ENCODE peak calls at places on chromosomes 11 and 22, in four cellular contexts. W is suprapubic skin, G is HCT116, A is K562. L is an unnamed sample.

GRCh38 chr11:102957953-102958352 is 2.4 kb upstream of the MMP13 start:
- DNase-seq in W (no peak), G (no peak), A (no peak), L (no peak)

GRCh38 chr11:108278546-108278945 is 55.7 kb downstream of the ATM start:
- DNase-seq in W (no peak), G (no peak), A (no peak), L (no peak)

GRCh38 chr22:30591191-30591587 is 521 bp downstream of the PES1 start:
- DNase-seq in W (no peak), G (no peak), A (no peak), L (no peak)

GRCh38 chr11:106398396-106399074 is 321.1 kb downstream of the AASDHPPT start:
- DNase-seq in W (no peak), G (no peak), A (no peak), L (no peak)

GRCh38 chr11:32420937-32421532 is 14.3 kb downstream of the WT1 start:
- DNase-seq in W (no peak), G (no peak), A (peak), L (no peak)

GRCh38 chr11:65493367-65494176 is 5.3 kb upstream of the MALAT1 start:
- DNase-seq in W (peak), G (peak), A (peak), L (no peak)

GRCh38 chr11:63914896-63915681 is 1.9 kb downstream of the RCOR2 start:
- DNase-seq in W (no peak), G (no peak), A (no peak), L (no peak)

GRCh38 chr11:110027627-110028371 is 65.4 kb upstream of the ZC3H12C start:
- DNase-seq in W (no peak), G (no peak), A (no peak), L (no peak)

GRCh38 chr11:112961751-112962747 is 829 bp downstream of the NCAM1 start:
- DNase-seq in W (peak), G (no peak), A (no peak), L (no peak)

GRCh38 chr11:79406376-79406775 is 34.5 kb downstream of the TENM4 start:
- DNase-seq in W (no peak), G (no peak), A (no peak), L (no peak)

GRCh38 chr11:71227058-71227659 is 25.2 kb downstream of the SHANK2 start:
- DNase-seq in W (no peak), G (no peak), A (no peak), L (no peak)

GRCh38 chr22:44583076-44583760 is 85.2 kb upstream of the RTL6 start:
- DNase-seq in W (peak), G (no peak), A (no peak), L (no peak)

GRCh38 chr11:76166314-76166713 is 40.0 kb downstream of the WNT11 start:
- DNase-seq in W (no peak), G (no peak), A (no peak), L (no peak)

GRCh38 chr11:47616726-47617416 is 22.7 kb upstream of the C1QTNF4 start:
- DNase-seq in W (peak), G (peak), A (peak), L (no peak)

GRCh38 chr11:17764446-17765218 is 30.1 kb downstream of the KCNC1 start:
- DNase-seq in W (no peak), G (no peak), A (no peak), L (no peak)

GRCh38 chr11:75858613-75859012 is 43.6 kb downstream of the UVRAG start:
- DNase-seq in W (no peak), G (no peak), A (no peak), L (no peak)

GRCh38 chr11:23123766-23124165 is 263.5 kb upstream of the CCDC179 start:
- DNase-seq in W (no peak), G (no peak), A (no peak), L (no peak)

GRCh38 chr11:129795089-129795488 is 20.6 kb upstream of the TMEM45B start:
- DNase-seq in W (no peak), G (no peak), A (no peak), L (no peak)

GRCh38 chr11:93169950-93170561 is 27.7 kb downstream of the SLC36A4 start:
- DNase-seq in W (no peak), G (peak), A (peak), L (no peak)

GRCh38 chr22:30182365-30182764 is 64.2 kb downstream of the LIF start:
- DNase-seq in W (no peak), G (no peak), A (peak), L (no peak)

GRCh38 chr11:8080674-8081590 is at the start of gene TUB:
- DNase-seq in W (no peak), G (no peak), A (no peak), L (no peak)

GRCh38 chr11:8081591-8082021 is 595 bp downstream of the TUB start:
- DNase-seq in W (no peak), G (no peak), A (no peak), L (no peak)

GRCh38 chr11:8079111-8079675 is 1.8 kb upstream of the TUB start:
- DNase-seq in W (no peak), G (no peak), A (no peak), L (no peak)

GRCh38 chr11:8082391-8083087 is 1.5 kb downstream of the TUB start:
- DNase-seq in W (no peak), G (no peak), A (no peak), L (no peak)

GRCh38 chr11:8080069-8080670 is 841 bp upstream of the TUB start:
- DNase-seq in W (no peak), G (no peak), A (no peak), L (no peak)
- H3K4me3 ChIP-seq in W (peak), G (no peak), A (no peak), L (peak)

GRCh38 chr22:38755155-38755910 is 465 bp downstream of the SUN2 start:
- DNase-seq in W (peak), G (no peak), A (peak), L (peak)
- TF ChIP-seq POLR2AphosphoS5 in W (no peak), G (peak), A (no peak), L (peak)

GRCh38 chr11:45922425-45923082 is at the start of gene LARGE2:
- DNase-seq in W (peak), G (no peak), A (peak), L (peak)
- TF ChIP-seq POLR2A in W (no peak), G (peak), A (no peak), L (no peak)

GRCh38 chr11:128741511-128741910 is 47.6 kb downstream of the FLI1 start:
- DNase-seq in W (no peak), G (no peak), A (no peak), L (no peak)
- H3K4me3 ChIP-seq in W (no peak), G (no peak), A (no peak), L (no peak)

GRCh38 chr11:119910056-119910455 is 181.1 kb upstream of the NECTIN1 start:
- DNase-seq in W (no peak), G (no peak), A (no peak), L (no peak)
- TF ChIP-seq POLR2AphosphoS5 in W (no peak), G (no peak), A (no peak), L (no peak)

GRCh38 chr22:35627267-35628041 is 10.3 kb upstream of the MB start:
- DNase-seq in W (peak), G (peak), A (peak), L (no peak)
- TF ChIP-seq POLR2A in W (peak), G (peak), A (no peak), L (peak)

DNA sequence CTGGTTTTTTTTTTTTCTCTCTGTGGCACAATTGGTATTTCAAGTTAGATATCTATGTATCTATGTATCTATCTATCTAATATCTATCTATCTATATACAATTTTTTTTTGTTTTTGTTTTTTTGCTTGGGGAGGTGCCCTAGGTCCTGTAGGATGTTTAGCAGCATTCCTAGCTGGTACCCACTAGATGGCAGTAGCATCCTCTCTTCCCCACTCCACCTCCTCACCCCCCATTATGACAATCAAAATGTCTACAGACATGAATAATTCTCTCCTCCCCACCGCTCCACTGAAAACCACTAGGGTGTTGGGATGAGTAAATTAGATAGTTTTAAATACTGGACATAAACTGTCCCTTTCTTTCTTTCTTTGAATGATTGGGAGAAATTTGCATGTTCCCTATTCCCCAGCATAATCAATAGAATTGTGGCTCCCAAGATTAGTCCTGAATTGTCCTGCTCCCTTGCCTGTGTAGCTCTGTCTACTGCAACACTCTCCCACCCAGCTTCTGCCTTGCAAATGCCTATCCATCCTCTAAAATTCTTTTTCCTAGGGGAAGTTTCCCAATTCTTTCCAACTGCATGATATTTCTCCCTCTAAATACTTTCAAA is 1152.4 kb downstream of the LRRC4C start:
- DNase-seq in W (no peak), G (no peak), A (peak), L (no peak)
- H3K4me3 ChIP-seq in W (no peak), G (no peak), A (no peak), L (no peak)

DNA sequence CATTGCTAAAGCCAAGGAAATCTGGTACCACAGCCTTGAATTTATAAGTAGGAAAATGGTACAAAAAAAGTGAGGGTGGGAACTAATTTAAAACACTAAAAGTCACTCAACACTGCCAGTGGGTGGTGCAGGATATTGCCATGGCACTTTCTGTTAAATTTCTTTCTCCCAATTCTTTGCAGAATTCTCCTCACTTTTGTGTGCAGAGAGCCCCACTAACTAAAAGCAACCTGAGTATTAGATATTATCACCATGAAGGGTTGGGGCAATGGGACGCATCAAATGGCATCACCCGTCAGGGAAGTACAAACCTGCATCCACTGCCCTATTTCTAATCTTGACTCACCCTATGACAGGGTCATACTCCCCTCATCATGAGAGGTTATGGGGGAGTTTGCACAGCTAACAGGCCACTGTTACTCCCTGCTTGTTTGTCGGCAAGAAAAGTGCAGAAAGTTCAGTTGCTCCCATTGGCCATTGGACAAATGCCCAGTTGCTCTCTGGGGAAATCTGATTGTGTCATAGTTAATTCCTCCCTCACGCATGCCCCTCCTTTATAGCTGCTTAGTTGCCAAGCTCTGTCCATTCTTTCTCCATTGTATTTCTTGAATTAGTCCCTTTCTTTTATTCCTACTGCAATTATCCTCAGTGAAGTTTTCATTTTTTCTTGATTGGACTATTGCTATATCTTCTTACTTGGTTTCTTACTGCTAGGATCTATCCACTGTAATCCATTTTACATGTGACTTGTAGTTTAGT is 93.8 kb upstream of the BLID start:
- DNase-seq in W (no peak), G (no peak), A (no peak), L (no peak)
- TF ChIP-seq POLR2AphosphoS5 in W (peak), G (no peak), A (no peak), L (no peak)

GRCh38 chr11:907668-908067 is 2.9 kb downstream of the CHID1 start:
- DNase-seq in W (no peak), G (no peak), A (no peak), L (no peak)

GRCh38 chr11:909406-909805 is 1.2 kb downstream of the CHID1 start:
- DNase-seq in W (no peak), G (no peak), A (no peak), L (no peak)

GRCh38 chr11:905952-906351 is 4.7 kb downstream of the CHID1 start:
- DNase-seq in W (no peak), G (no peak), A (no peak), L (no peak)

GRCh38 chr11:910044-910588 is 494 bp downstream of the CHID1 start:
- DNase-seq in W (no peak), G (no peak), A (peak), L (no peak)

DNA sequence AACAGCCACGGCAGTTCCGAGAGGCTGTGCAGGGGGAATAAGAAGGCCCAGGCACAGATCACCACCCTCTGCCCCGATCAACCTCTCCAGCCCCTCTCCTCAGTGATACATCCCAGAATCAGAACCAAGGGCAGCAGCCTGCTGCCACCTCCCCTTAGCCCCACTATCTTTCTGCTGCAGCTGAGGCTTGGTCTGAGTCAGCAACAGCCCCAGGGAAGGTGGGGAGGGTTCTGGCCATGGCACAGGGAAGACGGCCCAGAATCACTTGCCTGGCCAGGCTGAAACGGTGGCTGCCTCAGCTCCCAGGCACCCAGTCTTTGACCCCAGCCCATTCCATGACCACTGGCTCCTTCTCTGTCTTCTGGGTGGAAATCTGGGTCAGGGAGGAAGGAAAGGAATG is 2.3 kb downstream of the CHID1 start:
- DNase-seq in W (no peak), G (no peak), A (peak), L (no peak)
- TF ChIP-seq POLR2A in W (no peak), G (no peak), A (no peak), L (no peak)

L was measured in upper lobe of left lung.